ENCODE peak calls at places on chromosome 21, in four cellular contexts. Q, O, V and B are unnamed samples.

GRCh38 chr21:28257276-28257675 is 735.4 kb downstream of the LTN1 start:
- DNase-seq in Q (no peak), O (no peak), V (no peak), B (no peak)

GRCh38 chr21:45522986-45523385 is 19.3 kb downstream of the SLC19A1 start:
- DNase-seq in Q (no peak), O (no peak), V (no peak), B (peak)

GRCh38 chr21:33811147-33812024 is 104.2 kb downstream of the ATP5PO start:
- DNase-seq in Q (no peak), O (no peak), V (no peak), B (no peak)

GRCh38 chr21:28771790-28772501 is 220.7 kb downstream of the LTN1 start:
- DNase-seq in Q (peak), O (no peak), V (no peak), B (no peak)

GRCh38 chr21:27954806-27955205 is 987.9 kb upstream of the ADAMTS5 start:
- DNase-seq in Q (no peak), O (no peak), V (no peak), B (no peak)

GRCh38 chr21:38669186-38669585 is 136.5 kb upstream of the ETS2 start:
- DNase-seq in Q (peak), O (peak), V (no peak), B (no peak)

GRCh38 chr21:30684506-30684905 is 34.1 kb downstream of the KRTAP21-3 start:
- DNase-seq in Q (peak), O (no peak), V (no peak), B (no peak)

GRCh38 chr21:17775431-17776126 is 43.6 kb downstream of the C21orf91 start:
- DNase-seq in Q (no peak), O (no peak), V (no peak), B (no peak)

GRCh38 chr21:36691539-36692124 is 7.3 kb upstream of the SIM2 start:
- DNase-seq in Q (no peak), O (no peak), V (no peak), B (no peak)

GRCh38 chr21:14581902-14582457 is 35.9 kb upstream of the SAMSN1 start:
- DNase-seq in Q (no peak), O (no peak), V (no peak), B (no peak)

GRCh38 chr21:17454315-17455027 is 58.4 kb upstream of the CXADR start:
- DNase-seq in Q (peak), O (peak), V (peak), B (no peak)

GRCh38 chr21:29115899-29116298 is 14.5 kb upstream of the MAP3K7CL start:
- DNase-seq in Q (no peak), O (no peak), V (no peak), B (no peak)

GRCh38 chr21:29299046-29299905 is 554 bp downstream of the BACH1 start:
- DNase-seq in Q (peak), O (peak), V (peak), B (no peak)

GRCh38 chr21:46459356-46460112 is 843 bp downstream of the DIP2A start:
- DNase-seq in Q (peak), O (peak), V (peak), B (no peak)

GRCh38 chr21:43354016-43354420 is 72.9 kb downstream of the SIK1 start:
- DNase-seq in Q (no peak), O (no peak), V (no peak), B (no peak)

GRCh38 chr21:26177187-26177586 is 6.6 kb upstream of the APP start:
- DNase-seq in Q (no peak), O (no peak), V (no peak), B (no peak)

GRCh38 chr21:38825901-38826300 is 20.2 kb downstream of the ETS2 start:
- DNase-seq in Q (no peak), O (no peak), V (no peak), B (no peak)

GRCh38 chr21:42754270-42754933 is 101.0 kb downstream of the PDE9A start:
- DNase-seq in Q (no peak), O (no peak), V (no peak), B (peak)

GRCh38 chr21:29748391-29749167 is 191.2 kb downstream of the GRIK1 start:
- DNase-seq in Q (no peak), O (no peak), V (no peak), B (no peak)

GRCh38 chr21:27561116-27561515 is 594.2 kb upstream of the ADAMTS5 start:
- DNase-seq in Q (no peak), O (no peak), V (no peak), B (no peak)

GRCh38 chr21:36883532-36884486 is 82.7 kb downstream of the HLCS start:
- DNase-seq in Q (peak), O (no peak), V (no peak), B (no peak)

GRCh38 chr21:27570306-27570868 is 603.5 kb upstream of the ADAMTS5 start:
- DNase-seq in Q (peak), O (peak), V (no peak), B (no peak)

GRCh38 chr21:33169360-33169759 is 60.4 kb upstream of the IFNAR2 start:
- DNase-seq in Q (no peak), O (no peak), V (no peak), B (no peak)

GRCh38 chr21:14303731-14304488 is 79.0 kb downstream of the HSPA13 start:
- DNase-seq in Q (peak), O (no peak), V (no peak), B (no peak)

GRCh38 chr21:33490991-33491372 is 534 bp downstream of the DNAJC28 start:
- DNase-seq in Q (no peak), O (no peak), V (no peak), B (no peak)

GRCh38 chr21:35178812-35179211 is 129.7 kb upstream of the RUNX1 start:
- DNase-seq in Q (peak), O (peak), V (no peak), B (no peak)

GRCh38 chr21:17492415-17493168 is 20.3 kb upstream of the CXADR start:
- DNase-seq in Q (no peak), O (peak), V (no peak), B (no peak)

GRCh38 chr21:45427331-45428271 is 22.6 kb downstream of the COL18A1 start:
- DNase-seq in Q (peak), O (peak), V (peak), B (no peak)

GRCh38 chr21:46205121-46205520 is 20.9 kb upstream of the SPATC1L start:
- DNase-seq in Q (no peak), O (no peak), V (no peak), B (peak)

GRCh38 chr21:45583831-45584509 is 41.7 kb upstream of the SLC19A1 start:
- DNase-seq in Q (no peak), O (no peak), V (no peak), B (no peak)

GRCh38 chr21:46221664-46222435 is 6.7 kb downstream of the LSS start:
- DNase-seq in Q (no peak), O (no peak), V (no peak), B (peak)

GRCh38 chr21:45455321-45456013 is 50.5 kb downstream of the COL18A1 start:
- DNase-seq in Q (peak), O (peak), V (no peak), B (peak)

GRCh38 chr21:44407493-44407892 is 47.8 kb upstream of the LRRC3 start:
- DNase-seq in Q (no peak), O (no peak), V (no peak), B (no peak)
- TF ChIP-seq CTCF in Q (no peak), O (no peak), V (no peak), B (no peak)

GRCh38 chr21:41622201-41622600 is 114.2 kb upstream of the TMPRSS2 start:
- DNase-seq in Q (no peak), O (no peak), V (no peak), B (no peak)

GRCh38 chr21:41624674-41625310 is 116.8 kb upstream of the TMPRSS2 start:
- DNase-seq in Q (no peak), O (no peak), V (no peak), B (no peak)

GRCh38 chr21:41622831-41623548 is 115.0 kb upstream of the TMPRSS2 start:
- DNase-seq in Q (peak), O (peak), V (no peak), B (no peak)

GRCh38 chr21:41625428-41625827 is 117.5 kb upstream of the TMPRSS2 start:
- DNase-seq in Q (no peak), O (no peak), V (no peak), B (no peak)

GRCh38 chr21:41623945-41624344 is 116.0 kb upstream of the TMPRSS2 start:
- DNase-seq in Q (no peak), O (no peak), V (no peak), B (no peak)
- TF ChIP-seq CTCF in Q (no peak), O (no peak), V (no peak), B (no peak)

GRCh38 chr21:15895142-15896106 is 165.6 kb downstream of the USP25 start:
- DNase-seq in Q (no peak), O (no peak), V (no peak), B (no peak)

GRCh38 chr21:15893902-15894301 is 164.1 kb downstream of the USP25 start:
- DNase-seq in Q (no peak), O (no peak), V (no peak), B (no peak)

GRCh38 chr21:15896501-15896900 is 166.7 kb downstream of the USP25 start:
- DNase-seq in Q (no peak), O (no peak), V (no peak), B (no peak)

DNA sequence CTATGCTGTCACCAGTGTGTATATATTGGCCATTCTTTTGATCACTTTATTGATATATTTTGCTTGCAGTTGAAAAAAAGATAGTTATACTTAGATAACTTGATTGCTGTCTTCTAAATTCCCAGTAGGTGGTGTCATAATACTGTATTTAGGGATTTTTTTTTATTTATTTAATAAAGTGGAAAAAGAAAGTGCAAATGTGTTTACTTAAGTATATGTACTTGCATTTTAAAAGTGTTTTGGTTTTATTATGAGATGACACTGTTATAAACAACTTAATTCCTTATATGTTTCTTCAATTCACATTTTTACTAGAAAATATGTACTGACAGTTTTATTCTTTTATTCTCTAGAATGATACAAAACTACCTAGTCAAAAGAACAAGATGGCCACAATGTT is 164.8 kb downstream of the USP25 start:
- DNase-seq in Q (peak), O (no peak), V (no peak), B (no peak)
- TF ChIP-seq CTCF in Q (peak), O (no peak), V (no peak), B (peak)

DNA sequence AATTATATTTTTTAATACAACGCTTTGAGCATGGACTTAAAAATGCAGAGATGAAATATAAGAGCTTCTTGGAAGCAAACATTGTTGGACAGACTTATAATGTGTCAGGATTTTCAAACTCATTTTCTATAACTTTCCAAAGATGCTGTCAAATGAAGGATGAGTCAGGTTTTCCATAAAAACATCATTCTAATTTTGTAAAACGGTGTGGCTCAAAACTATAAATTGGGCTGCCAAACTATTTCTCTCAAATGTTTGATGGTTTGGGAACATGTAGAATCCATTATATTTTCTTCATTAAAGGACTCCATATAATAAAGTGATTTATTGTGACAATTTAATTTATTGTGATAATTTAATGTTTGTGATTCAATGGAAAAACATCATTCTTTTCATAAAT is 511.2 kb downstream of the USP25 start:
- DNase-seq in Q (no peak), O (no peak), V (no peak), B (no peak)
- TF ChIP-seq CTCF in Q (no peak), O (no peak), V (no peak), B (no peak)

DNA sequence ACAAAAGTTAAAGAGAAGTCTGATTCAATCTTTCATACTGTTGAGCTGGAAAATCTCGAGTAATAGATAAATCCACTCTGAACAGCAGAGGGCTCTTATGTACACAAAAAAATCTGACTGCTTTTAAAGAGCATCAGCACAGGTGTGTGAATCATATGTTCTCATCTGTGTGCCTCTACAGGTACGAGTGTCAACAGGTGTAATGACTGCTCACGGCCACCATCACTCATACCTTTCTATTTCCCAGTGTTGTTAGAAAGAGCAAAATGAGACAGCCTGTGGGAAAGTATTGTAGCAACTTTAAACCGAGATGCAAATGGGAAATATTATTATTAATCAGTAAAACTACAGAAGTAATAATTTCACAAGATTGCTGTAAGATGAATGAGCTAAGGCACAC is 49.0 kb upstream of the SCAF4 start:
- DNase-seq in Q (peak), O (peak), V (no peak), B (no peak)
- TF ChIP-seq CTCF in Q (peak), O (peak), V (no peak), B (peak)